ENCODE peak calls at places on chromosomes 16 and 17, in nine cellular contexts. U is SK-N-SH, E is K562, W is OCI-LY7, T is GM23248, R is A549, S is PC-3, B is mammary epithelial cell, M is IMR-90. F is an unnamed sample.

GRCh38 chr17:80870401-80870800 is 121.2 kb upstream of the CHMP6 start:
- DNase-seq in E (no peak), M (no peak), T (no peak), S (no peak), W (no peak), B (no peak), U (no peak), R (no peak), F (no peak)

GRCh38 chr17:81519284-81520020 is 6.9 kb upstream of the ACTG1 start:
- DNase-seq in T (peak; percentile 59), S (peak; percentile 90), E (peak; percentile 83), M (no peak), B (peak; percentile 40), W (peak; percentile 78), U (no peak), R (peak; percentile 66), F (no peak)

GRCh38 chr16:14585287-14585686 is 44.8 kb downstream of the PARN start:
- DNase-seq in B (no peak), W (no peak), R (no peak), S (no peak), E (no peak), M (no peak), T (no peak), U (no peak), F (no peak)

GRCh38 chr17:64134996-64135395 is 5.1 kb upstream of the ERN1 start:
- DNase-seq in M (no peak), B (no peak), U (no peak), S (no peak), E (no peak), W (no peak), T (no peak), R (no peak), F (no peak)

GRCh38 chr17:4796550-4796915 is 569 bp downstream of the PSMB6 start:
- DNase-seq in S (peak; percentile 36), B (peak; percentile 27), E (peak; percentile 50), M (peak; percentile 35), W (no peak), T (peak; percentile 83), R (peak; percentile 65), U (peak; percentile 75), F (peak; percentile 47)

GRCh38 chr16:85673529-85674417 is 15.0 kb downstream of the GINS2 start:
- DNase-seq in R (no peak), S (no peak), W (no peak), E (no peak), B (no peak), M (peak; percentile 75), T (peak; percentile 55), U (peak; percentile 78), F (peak; percentile 74)

GRCh38 chr16:69909043-69909442 is 42.1 kb upstream of the CLEC18A start:
- DNase-seq in W (no peak), S (no peak), E (no peak), M (no peak), R (no peak), B (no peak), T (no peak), U (no peak), F (no peak)

GRCh38 chr17:2264023-2264860 is 39.3 kb downstream of the SMG6 start:
- DNase-seq in W (no peak), R (no peak), E (no peak), T (no peak), B (no peak), S (no peak), U (no peak), M (peak; percentile 49), F (peak; percentile 53)

GRCh38 chr17:32627233-32628008 is 140.6 kb downstream of the CDK5R1 start:
- DNase-seq in S (peak; percentile 7), B (no peak), E (no peak), U (peak; percentile 13), T (peak; percentile 40), R (no peak), W (no peak), M (no peak), F (peak; percentile 61)

GRCh38 chr17:45263477-45263860 is 1.6 kb upstream of the SPATA32 start:
- DNase-seq in B (no peak), M (no peak), U (no peak), R (no peak), E (no peak), W (no peak), T (no peak), S (no peak), F (no peak)
- H3K4me2 ChIP-seq in B (no peak overlapping the region), M (no peak overlapping the region), U (no peak overlapping the region), R (no peak overlapping the region), E (no peak overlapping the region), W (no peak overlapping the region), T (no peak overlapping the region), S (no peak overlapping the region), F (no peak overlapping the region)

GRCh38 chr17:61415374-61416210 is 15.9 kb downstream of the TBX2 start:
- DNase-seq in R (no peak), B (no peak), U (no peak), E (no peak), S (no peak), M (peak; percentile 37), W (no peak), T (peak; percentile 43), F (no peak)
- H3K4me2 ChIP-seq in R (no peak overlapping the region), B (no peak overlapping the region), U (peak overlapping the region; percentile 49), E (no peak overlapping the region), S (no peak overlapping the region), M (no peak overlapping the region), W (no peak overlapping the region), T (no peak overlapping the region), F (no peak overlapping the region)

GRCh38 chr16:30786115-30786935 is 680 bp downstream of the ZNF629 start:
- DNase-seq in R (peak; percentile 61), W (no peak), T (peak; percentile 95), U (peak; percentile 91), M (peak; percentile 62), E (peak; percentile 68), S (peak; percentile 28), B (peak; percentile 57), F (peak; percentile 61)

GRCh38 chr16:30785126-30786106 is 1.6 kb downstream of the ZNF629 start:
- DNase-seq in E (no peak), T (peak; percentile 29), B (no peak), R (no peak), M (no peak), U (no peak), W (no peak), S (no peak), F (no peak)

GRCh38 chr16:30783280-30784109 is 3.5 kb downstream of the ZNF629 start:
- DNase-seq in B (no peak), W (no peak), M (no peak), S (no peak), E (no peak), R (no peak), U (no peak), T (no peak), F (no peak)

GRCh38 chr16:30782486-30783279 is 4.3 kb downstream of the ZNF629 start:
- DNase-seq in R (no peak), W (no peak), M (no peak), U (no peak), B (no peak), E (no peak), T (no peak), S (no peak), F (no peak)

DNA sequence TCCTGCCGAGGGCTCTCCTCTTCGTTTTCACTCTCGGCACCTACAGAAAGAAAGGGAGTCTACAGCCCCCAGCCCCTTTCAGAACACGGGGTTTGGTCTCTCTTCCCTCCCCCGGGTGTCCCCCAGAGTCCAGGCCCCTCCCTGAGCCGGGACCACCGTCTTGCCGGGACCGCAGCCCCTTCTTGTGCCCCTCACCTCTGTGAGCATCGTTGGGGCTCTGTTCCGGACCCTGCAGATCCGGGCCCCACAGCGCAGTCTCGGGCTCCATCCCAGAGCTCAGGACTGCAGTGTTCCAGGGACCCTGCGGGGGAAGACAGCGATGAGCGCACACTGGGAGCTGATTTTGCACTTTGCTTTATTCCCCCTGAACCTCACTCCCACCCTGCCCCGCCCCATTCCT is 2.8 kb downstream of the ZNF629 start:
- DNase-seq in R (no peak), E (no peak), B (no peak), W (no peak), T (no peak), M (no peak), S (no peak), U (no peak), F (no peak)
- H3K4me2 ChIP-seq in R (no peak overlapping the region), E (no peak overlapping the region), B (no peak overlapping the region), W (no peak overlapping the region), T (no peak overlapping the region), M (no peak overlapping the region), S (no peak overlapping the region), U (no peak overlapping the region), F (no peak overlapping the region)

GRCh38 chr16:68078726-68079615 is 6.2 kb upstream of the NFATC3 start:
- DNase-seq in R (no peak), B (no peak), M (no peak), T (no peak), S (no peak), U (no peak), E (no peak), W (no peak), F (no peak)

GRCh38 chr16:68075980-68076379 is 9.2 kb upstream of the NFATC3 start:
- DNase-seq in S (no peak), R (no peak), E (no peak), T (no peak), U (no peak), W (no peak), B (no peak), M (no peak), F (no peak)

GRCh38 chr16:68076560-68076959 is 8.6 kb upstream of the NFATC3 start:
- DNase-seq in M (no peak), W (no peak), E (no peak), U (no peak), R (no peak), S (no peak), B (no peak), T (no peak), F (no peak)

GRCh38 chr16:68079616-68080344 is 5.4 kb upstream of the NFATC3 start:
- DNase-seq in U (no peak), R (no peak), S (no peak), M (no peak), E (peak; percentile 92), W (peak; percentile 78), B (no peak), T (no peak), F (peak; percentile 14)

GRCh38 chr16:68077866-68078725 is 7.1 kb upstream of the NFATC3 start:
- DNase-seq in T (no peak), S (no peak), B (no peak), R (no peak), M (no peak), E (no peak), W (no peak), U (no peak), F (no peak)
- H3K4me2 ChIP-seq in T (no peak overlapping the region), S (no peak overlapping the region), B (no peak overlapping the region), R (no peak overlapping the region), M (no peak overlapping the region), E (no peak overlapping the region), W (no peak overlapping the region), U (no peak overlapping the region), F (no peak overlapping the region)

GRCh38 chr16:87017388-87018012 is 299.7 kb downstream of the C16orf95 start:
- DNase-seq in E (no peak), M (peak; percentile 88), S (peak; percentile 80), W (no peak), U (no peak), T (peak; percentile 91), B (peak; percentile 94), R (peak; percentile 84), F (peak; percentile 94)
- H3K4me2 ChIP-seq in E (no peak overlapping the region), M (no peak overlapping the region), S (peak overlapping the region; percentile 34), W (no peak overlapping the region), U (no peak overlapping the region), T (no peak overlapping the region), B (peak overlapping the region; percentile 25), R (peak overlapping the region; percentile 20), F (no peak overlapping the region)

DNA sequence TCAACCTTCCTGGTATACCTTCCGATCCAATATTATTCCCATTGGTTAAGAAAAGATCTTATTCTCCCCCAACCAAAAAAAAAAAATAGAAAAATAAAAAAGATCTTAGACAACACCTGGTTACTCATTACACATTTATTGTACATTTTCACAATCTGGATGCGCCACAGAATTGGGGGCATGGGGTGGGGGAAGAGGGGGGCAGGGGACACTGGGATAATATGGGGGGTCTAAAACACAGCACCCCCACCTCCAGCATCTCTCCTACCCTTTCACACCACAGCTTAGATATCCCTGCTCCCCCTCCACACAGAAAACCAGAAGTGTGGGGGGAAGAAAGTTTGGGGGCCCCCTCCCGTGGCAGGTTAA is 3.7 kb downstream of the VAMP2 start:
- DNase-seq in E (no peak), S (no peak), R (no peak), T (no peak), B (no peak), U (no peak), M (no peak), W (no peak), F (no peak)
- H3K4me2 ChIP-seq in E (no peak overlapping the region), S (no peak overlapping the region), R (no peak overlapping the region), T (no peak overlapping the region), B (no peak overlapping the region), U (no peak overlapping the region), M (no peak overlapping the region), W (peak overlapping the region; percentile 52), F (no peak overlapping the region)

F was measured in fibroblast of lung.